ENCODE peak calls at places on chromosome 22, in nine cellular contexts. I is PC-9, O is esophagus squamous epithelium, U is neural progenitor cell, J is adipocyte, T is right cardiac atrium, H is pancreas, D is thoracic aorta, P is iPS DF 6.9. C is an unnamed sample.

GRCh38 chr22:27405672-27406388 is 395.7 kb downstream of the MN1 start:
- DNase-seq in I (peak; percentile 64), O (no peak), U (peak; percentile 80), T (peak; percentile 87), J (peak; percentile 74), P (no peak), D (no peak), H (peak; percentile 81), C (peak; percentile 65)

GRCh38 chr22:42367980-42368378 is 64.2 kb downstream of the NFAM1 start:
- DNase-seq in O (no peak), D (no peak), I (no peak), U (no peak), H (peak; percentile 59), P (no peak), J (no peak), T (peak; percentile 77), C (peak; percentile 37)

GRCh38 chr22:38505595-38506117 is 455 bp downstream of the DDX17 start:
- DNase-seq in P (no peak), I (no peak), U (peak; percentile 83), O (no peak), H (peak; percentile 89), D (peak; percentile 25), J (peak; percentile 88), T (peak; percentile 94), C (peak; percentile 86)

GRCh38 chr22:27419473-27419872 is 382.1 kb downstream of the MN1 start:
- DNase-seq in U (no peak), J (no peak), H (no peak), O (no peak), I (no peak), D (no peak), P (no peak), T (no peak), C (no peak)

GRCh38 chr22:50505276-50505775 is 2.2 kb downstream of the LMF2 start:
- DNase-seq in O (no peak), P (no peak), J (no peak), H (no peak), U (no peak), I (no peak), T (peak; percentile 38), D (no peak), C (no peak)

GRCh38 chr22:44329179-44329796 is 16.5 kb upstream of the SHISAL1 start:
- DNase-seq in I (peak; percentile 56), J (no peak), U (no peak), O (no peak), T (peak; percentile 26), P (no peak), H (no peak), D (no peak), C (no peak)

GRCh38 chr22:21642584-21643448 is 714 bp downstream of the SDF2L1 start:
- DNase-seq in H (peak; percentile 67), P (no peak), O (no peak), T (peak; percentile 65), U (peak; percentile 85), J (peak; percentile 81), I (peak; percentile 44), D (no peak), C (peak; percentile 33)

GRCh38 chr22:30701872-30702271 is 7.2 kb downstream of the OSBP2 start:
- DNase-seq in J (peak; percentile 24), T (no peak), I (peak; percentile 10), P (no peak), H (no peak), O (no peak), D (no peak), U (no peak), C (no peak)

GRCh38 chr22:21450320-21450831 is 16.8 kb upstream of the TMEM191C start:
- DNase-seq in P (no peak), J (no peak), D (no peak), I (no peak), U (peak; percentile 41), T (peak; percentile 18), H (no peak), O (no peak), C (peak; percentile 14)

GRCh38 chr22:36369004-36369921 is 18.5 kb downstream of the MYH9 start:
- DNase-seq in D (no peak), J (no peak), O (no peak), I (no peak), H (no peak), T (peak; percentile 46), U (no peak), P (no peak), C (no peak)

GRCh38 chr22:38861170-38861874 is 10.7 kb downstream of the CBX6 start:
- DNase-seq in I (no peak), D (no peak), J (no peak), T (no peak), P (no peak), O (no peak), U (no peak), H (no peak), C (no peak)

GRCh38 chr22:16917144-16918003 is 90.6 kb downstream of the GAB4 start:
- DNase-seq in P (peak; percentile 58), J (peak; percentile 30), D (no peak), O (no peak), H (peak; percentile 39), T (peak; percentile 85), U (peak; percentile 87), I (peak; percentile 37), C (peak; percentile 71)

DNA sequence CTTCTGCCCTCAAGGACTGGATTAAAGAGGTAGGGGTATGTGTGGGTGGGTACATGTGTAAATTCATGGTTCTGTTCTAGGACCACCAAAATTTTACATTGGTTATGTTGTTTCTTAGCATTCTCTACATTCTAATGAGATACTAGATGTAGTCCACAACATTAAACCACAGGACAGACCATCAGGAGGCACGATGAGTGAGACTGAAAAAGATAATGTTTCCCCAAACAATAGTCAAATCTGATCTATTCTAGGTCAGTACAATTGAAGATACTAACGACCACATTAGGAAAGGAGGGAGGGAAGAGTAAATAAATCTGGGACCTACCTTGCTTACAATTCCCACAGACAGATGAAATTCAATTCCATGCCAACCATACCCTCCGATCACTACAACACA is 42.2 kb downstream of the MRTFA start:
- DNase-seq in H (no peak), T (no peak), I (no peak), J (no peak), P (no peak), U (no peak), D (no peak), O (no peak), C (no peak)
- H3K4me1 ChIP-seq in H (peaks cover 17% of the 10 kb centered on the region), T (peaks cover 5% of the 10 kb centered on the region), I (peaks cover 50% of the 10 kb centered on the region), J (peaks cover 39% of the 10 kb centered on the region), P (peaks cover 1% of the 10 kb centered on the region), U (peaks cover 15% of the 10 kb centered on the region), D (peaks cover 39% of the 10 kb centered on the region), O (peaks cover 29% of the 10 kb centered on the region), C (peaks cover 42% of the 10 kb centered on the region)

GRCh38 chr22:45537734-45538181 is 35.1 kb downstream of the FBLN1 start:
- DNase-seq in P (no peak), D (no peak), H (no peak), O (no peak), U (no peak), I (no peak), J (peak; percentile 71), T (peak; percentile 84), C (peak; percentile 55)
- H3K4me1 ChIP-seq in P (peaks cover 1% of the 10 kb centered on the region), D (peaks cover 54% of the 10 kb centered on the region), H (no peaks in the 10 kb centered on the region), O (peaks cover 67% of the 10 kb centered on the region), U (peaks cover 3% of the 10 kb centered on the region), I (no peaks in the 10 kb centered on the region), J (peaks cover 31% of the 10 kb centered on the region), T (peaks cover 3% of the 10 kb centered on the region), C (peaks cover 11% of the 10 kb centered on the region)

GRCh38 chr22:49199224-49199623 is 628.4 kb downstream of the BRD1 start:
- DNase-seq in I (no peak), T (no peak), U (no peak), D (no peak), P (no peak), H (no peak), O (no peak), J (no peak), C (no peak)

GRCh38 chr22:49197500-49197899 is 630.2 kb downstream of the BRD1 start:
- DNase-seq in T (no peak), H (no peak), U (peak; percentile 48), P (no peak), J (no peak), O (no peak), I (no peak), D (no peak), C (no peak)

GRCh38 chr22:49198705-49199084 is 629.0 kb downstream of the BRD1 start:
- DNase-seq in H (no peak), J (no peak), U (no peak), O (no peak), D (no peak), T (no peak), I (no peak), P (no peak), C (no peak)

GRCh38 chr22:49196046-49196511 is 631.6 kb downstream of the BRD1 start:
- DNase-seq in O (no peak), H (no peak), J (no peak), P (no peak), D (no peak), U (no peak), I (no peak), T (no peak), C (no peak)

DNA sequence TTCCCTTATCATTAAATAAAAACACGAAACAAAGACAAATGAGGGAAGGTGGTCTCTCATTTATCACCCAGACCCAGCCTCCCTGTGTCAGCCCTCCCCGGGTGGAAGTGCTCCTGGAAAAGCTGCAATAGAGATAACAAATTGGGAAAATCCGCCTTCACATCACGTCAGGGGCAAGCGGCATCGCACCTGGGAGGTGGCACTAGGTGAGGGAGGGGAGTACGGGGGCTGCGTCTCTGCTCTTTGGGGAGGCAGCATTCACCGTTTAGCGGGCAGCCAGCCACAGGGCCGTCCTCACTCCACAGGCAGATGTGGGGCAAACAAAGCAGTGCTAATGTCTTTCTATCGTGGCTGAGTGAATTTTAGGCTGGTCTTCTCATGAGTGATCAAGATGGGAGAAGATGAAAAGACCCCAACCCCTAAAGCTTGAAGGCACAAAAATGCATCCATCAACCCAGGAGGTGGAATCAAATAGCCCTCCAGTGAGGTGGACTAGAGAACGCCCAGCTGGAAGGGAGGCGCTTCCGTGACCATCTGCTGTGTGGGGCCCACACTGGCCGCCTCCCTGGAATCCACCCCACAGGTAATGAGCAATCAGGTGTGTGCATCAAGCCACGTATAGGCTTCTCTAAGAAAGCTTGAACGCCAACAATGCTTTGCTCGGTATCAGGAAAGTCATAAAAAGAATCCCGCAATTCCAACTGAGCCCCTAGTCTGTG is 629.5 kb downstream of the BRD1 start:
- DNase-seq in D (no peak), P (no peak), O (no peak), I (no peak), U (no peak), H (no peak), T (no peak), J (no peak), C (no peak)
- H3K4me1 ChIP-seq in D (no peaks in the 10 kb centered on the region), P (no peaks in the 10 kb centered on the region), O (no peaks in the 10 kb centered on the region), I (no peaks in the 10 kb centered on the region), U (peaks cover 5% of the 10 kb centered on the region), H (no peaks in the 10 kb centered on the region), T (no peaks in the 10 kb centered on the region), J (no peaks in the 10 kb centered on the region), C (no peaks in the 10 kb centered on the region)

DNA sequence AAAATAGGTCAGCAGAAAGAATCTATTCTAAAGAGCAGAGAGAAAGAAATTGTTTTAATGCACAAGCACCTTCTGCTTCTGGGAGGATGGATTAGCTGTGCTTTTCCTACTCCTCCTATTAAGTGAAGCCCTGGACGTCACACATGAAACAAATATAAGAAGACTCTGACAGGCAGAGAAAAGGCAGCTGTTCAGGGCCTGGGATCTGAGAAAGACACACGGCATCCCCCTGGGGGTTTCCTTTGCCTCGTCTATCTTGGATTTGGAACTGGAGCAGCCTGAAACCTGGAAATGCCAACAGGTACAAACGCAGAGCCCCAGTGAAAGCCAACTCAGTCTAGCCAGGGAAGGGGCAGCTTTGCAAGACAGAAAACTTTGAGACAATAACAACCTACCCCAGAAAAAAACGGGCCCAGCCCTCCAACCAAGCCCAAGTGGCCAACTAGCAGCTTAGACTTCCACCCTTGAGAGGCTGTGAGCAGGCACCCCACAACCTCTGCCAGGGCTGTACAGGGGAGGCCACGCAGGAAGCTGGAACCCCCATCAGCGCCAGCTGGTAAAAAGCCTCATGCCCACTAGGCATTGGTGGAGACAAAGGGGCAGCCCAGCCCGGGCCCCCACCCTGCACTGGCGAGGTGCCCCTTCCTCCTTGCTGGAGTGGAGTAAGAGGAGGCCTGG is 7.3 kb downstream of the CERK start:
- DNase-seq in U (no peak), I (no peak), O (no peak), T (no peak), D (no peak), P (no peak), J (peak; percentile 34), H (no peak), C (no peak)
- H3K4me1 ChIP-seq in U (peaks cover 13% of the 10 kb centered on the region), I (no peaks in the 10 kb centered on the region), O (peaks cover 75% of the 10 kb centered on the region), T (peaks cover 31% of the 10 kb centered on the region), D (peaks cover 28% of the 10 kb centered on the region), P (peaks cover 8% of the 10 kb centered on the region), J (peaks cover 15% of the 10 kb centered on the region), H (peaks cover 53% of the 10 kb centered on the region), C (peaks cover 62% of the 10 kb centered on the region)

C was measured in psoas muscle.